ENCODE peak calls at places on chromosome 2, in six cellular contexts. E is ovary, L is heart right ventricle, I is fibroblast of lung, B is A549, K is prostate gland. X is an unnamed sample.

GRCh38 chr2:41994177-41994576 is 53.6 kb upstream of the PKDCC start:
- DNase-seq in E (no peak), L (no peak), I (peak; percentile 53), B (no peak), K (no peak), X (no peak)

GRCh38 chr2:9655441-9656269 is 24.9 kb upstream of the YWHAQ start:
- DNase-seq in E (no peak), L (no peak), I (peak; percentile 74), B (peak; percentile 73), K (no peak), X (peak; percentile 75)

GRCh38 chr2:145547620-145548019 is 1027.7 kb upstream of the ZEB2 start:
- DNase-seq in E (no peak), L (no peak), I (no peak), B (no peak), K (no peak), X (no peak)

GRCh38 chr2:110741491-110741980 is 9.2 kb downstream of the ACOXL start:
- DNase-seq in E (no peak), L (no peak), I (no peak), B (no peak), K (no peak), X (no peak)

GRCh38 chr2:124001681-124002080 is 23.4 kb upstream of the CNTNAP5 start:
- DNase-seq in E (no peak), L (no peak), I (no peak), B (no peak), K (no peak), X (no peak)

GRCh38 chr2:111702119-111702808 is 181.7 kb downstream of the ANAPC1 start:
- DNase-seq in E (no peak), L (peak; percentile 66), I (peak; percentile 65), B (peak; percentile 73), K (no peak), X (no peak)

GRCh38 chr2:63698825-63699548 is 110.2 kb downstream of the MDH1 start:
- DNase-seq in E (peak; percentile 18), L (peak; percentile 66), I (peak; percentile 88), B (peak; percentile 93), K (peak; percentile 11), X (peak; percentile 24)

GRCh38 chr2:201781583-201782051 is 884 bp upstream of the ALS2 start:
- DNase-seq in E (peak; percentile 20), L (peak; percentile 6), I (no peak), B (no peak), K (peak; percentile 20), X (no peak)

GRCh38 chr2:197037863-197038398 is 111.4 kb upstream of the PGAP1 start:
- DNase-seq in E (no peak), L (no peak), I (no peak), B (peak; percentile 12), K (no peak), X (no peak)

GRCh38 chr2:185738679-185739472 is at the start of gene FSIP2:
- DNase-seq in E (no peak), L (peak; percentile 5), I (peak; percentile 71), B (no peak), K (peak; percentile 16), X (no peak)

GRCh38 chr2:36670881-36671595 is 25.5 kb upstream of the VIT start:
- DNase-seq in E (no peak), L (no peak), I (peak; percentile 20), B (no peak), K (no peak), X (no peak)

GRCh38 chr2:132374551-132374950 is 42.1 kb upstream of the GPR39 start:
- DNase-seq in E (no peak), L (no peak), I (peak; percentile 28), B (no peak), K (no peak), X (no peak)

GRCh38 chr2:201006704-201007103 is 43.2 kb upstream of the ORC2 start:
- DNase-seq in E (no peak), L (no peak), I (no peak), B (no peak), K (no peak), X (no peak)

GRCh38 chr2:162063899-162064298 is 10.1 kb downstream of the DPP4 start:
- DNase-seq in E (no peak), L (no peak), I (no peak), B (no peak), K (no peak), X (no peak)

GRCh38 chr2:101111917-101112771 is 39.0 kb downstream of the TBC1D8 start:
- DNase-seq in E (no peak), L (peak; percentile 89), I (peak; percentile 93), B (peak; percentile 46), K (no peak), X (peak; percentile 20)

DNA sequence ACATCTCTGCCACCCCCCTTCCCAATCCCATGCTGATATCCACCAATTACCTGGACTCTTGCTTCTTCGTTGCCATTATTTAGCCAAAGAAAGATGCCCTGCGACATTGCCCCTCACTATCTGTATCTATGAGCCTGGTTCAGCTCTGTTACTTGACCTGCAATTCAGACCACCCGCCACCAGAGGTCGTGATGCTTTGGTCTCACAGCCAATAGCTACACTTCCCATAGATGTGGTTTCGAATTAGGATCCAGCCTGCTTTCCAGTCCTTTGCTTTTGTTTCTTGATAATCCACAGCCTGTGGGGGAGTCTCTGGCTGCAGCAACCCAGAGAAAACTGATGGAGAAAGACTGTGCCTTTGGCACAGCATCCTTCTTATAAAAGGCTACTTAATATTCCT is 239.4 kb downstream of the KLHL29 start:
- DNase-seq in E (no peak), L (no peak), I (no peak), B (peak; percentile 50), K (no peak), X (no peak)
- TF ChIP-seq CTCF in E (no peak), L (peak; percentile 38), I (peak; percentile 39), B (peak; percentile 34), K (no peak), X (peak; percentile 57)

GRCh38 chr2:159712194-159712928 is at the start of gene MARCHF7:
- DNase-seq in E (peak; percentile 96), L (peak; percentile 97), I (peak; percentile 95), B (peak; percentile 97), K (peak; percentile 94), X (peak; percentile 91)

GRCh38 chr2:159715451-159715850 is 3.1 kb downstream of the MARCHF7 start:
- DNase-seq in E (no peak), L (no peak), I (no peak), B (no peak), K (no peak), X (no peak)

GRCh38 chr2:159712929-159713575 is 746 bp downstream of the MARCHF7 start:
- DNase-seq in E (no peak), L (no peak), I (peak; percentile 24), B (peak; percentile 23), K (no peak), X (no peak)

GRCh38 chr2:159713691-159714585 is 1.6 kb downstream of the MARCHF7 start:
- DNase-seq in E (no peak), L (no peak), I (peak; percentile 87), B (no peak), K (no peak), X (no peak)

DNA sequence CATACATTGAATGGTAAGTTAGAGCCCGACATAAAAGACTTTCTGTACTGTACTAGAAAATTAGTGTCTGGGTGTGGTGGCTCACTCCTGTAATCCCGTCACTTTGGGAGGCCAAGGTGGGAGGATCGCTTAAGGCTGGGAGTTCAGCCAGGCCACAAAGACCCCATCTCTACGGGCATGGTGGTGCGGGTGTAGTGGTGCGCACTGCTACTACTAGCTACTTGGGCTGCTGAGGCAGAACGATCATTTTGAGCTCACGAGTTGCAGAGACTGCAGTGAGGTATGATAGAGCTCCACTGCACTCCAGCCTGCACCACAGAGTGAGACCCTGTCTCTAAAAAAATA is 2.3 kb downstream of the MARCHF7 start:
- DNase-seq in E (no peak), L (no peak), I (no peak), B (no peak), K (no peak), X (no peak)
- H3K27ac ChIP-seq in E (no peak overlapping the region), L (no peak overlapping the region), I (peak overlapping the region; percentile 72), B (no peak overlapping the region), K (no peak overlapping the region), X (peak overlapping the region; percentile 80)

GRCh38 chr2:172826522-172826921 is 90.9 kb downstream of the RAPGEF4 start:
- DNase-seq in E (no peak), L (no peak), I (no peak), B (no peak), K (no peak), X (no peak)

GRCh38 chr2:172821370-172822338 is 86.0 kb downstream of the RAPGEF4 start:
- DNase-seq in E (no peak), L (peak; percentile 37), I (peak; percentile 22), B (no peak), K (no peak), X (no peak)

GRCh38 chr2:172819943-172820342 is 84.3 kb downstream of the RAPGEF4 start:
- DNase-seq in E (no peak), L (no peak), I (no peak), B (no peak), K (no peak), X (no peak)

GRCh38 chr2:172823451-172823850 is 87.8 kb downstream of the RAPGEF4 start:
- DNase-seq in E (no peak), L (no peak), I (no peak), B (no peak), K (no peak), X (no peak)

DNA sequence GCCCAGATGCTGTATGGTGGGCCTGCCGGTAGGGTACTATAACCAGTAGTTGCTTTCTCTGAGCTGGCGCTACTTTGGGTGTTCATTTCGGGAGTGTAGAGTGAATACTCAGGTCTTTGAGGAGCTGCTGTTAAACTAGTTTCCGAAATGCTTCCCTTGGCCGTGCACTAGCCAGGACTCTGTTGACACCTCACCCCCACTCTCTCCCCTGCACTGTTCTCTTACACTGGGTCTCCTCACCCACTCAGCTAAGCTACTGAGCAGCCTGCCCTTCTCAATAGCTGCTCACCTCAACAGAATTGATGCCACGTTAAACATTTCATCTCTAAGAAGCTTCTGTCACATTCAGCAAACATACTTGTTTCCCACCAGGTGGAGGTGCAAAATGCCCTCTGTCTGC is 86.9 kb downstream of the RAPGEF4 start:
- DNase-seq in E (no peak), L (no peak), I (no peak), B (no peak), K (no peak), X (no peak)
- H3K4me3 ChIP-seq in E (no peak overlapping the region), L (no peak overlapping the region), I (no peak overlapping the region), B (no peak overlapping the region), K (no peak overlapping the region), X (no peak overlapping the region)

GRCh38 chr2:120823551-120823950 is 87.9 kb downstream of the GLI2 start:
- DNase-seq in E (no peak), L (no peak), I (no peak), B (no peak), K (no peak), X (no peak)
- TF ChIP-seq CTCF in E (no peak), L (no peak), I (no peak), B (no peak), K (no peak), X (no peak)

GRCh38 chr2:109542384-109542783 is 71.4 kb downstream of the SEPTIN10 start:
- DNase-seq in E (no peak), L (no peak), I (no peak), B (no peak), K (no peak), X (no peak)
- H3K27ac ChIP-seq in E (no peak overlapping the region), L (no peak overlapping the region), I (no peak overlapping the region), B (no peak overlapping the region), K (no peak overlapping the region), X (no peak overlapping the region)

X was measured in AG04450.